ENCODE peak calls at places on chromosomes 6 and 20, in six cellular contexts. D is HEK293T; E is EL; Q is RCC 7860; S is left cardiac atrium; I is stimulated activated CD4-positive, alpha-beta T cell treated with anti-CD3 and anti-CD28 coated beads, TNF-alpha, amount 100 ng/mL, for 24 hours. A is an unnamed sample.

GRCh38 chr6:70738028-70738427 is 70.3 kb downstream of the SMAP1 start:
- DNase-seq in I (no peak), E (no peak), D (no peak), S (no peak), Q (no peak), A (no peak)

GRCh38 chr6:22294301-22294700 is 2.5 kb downstream of the PRL start:
- DNase-seq in I (no peak), D (no peak), Q (no peak), S (no peak), E (no peak), A (no peak)

GRCh38 chr6:2216794-2217383 is 28.5 kb downstream of the GMDS start:
- DNase-seq in I (no peak), Q (no peak), E (no peak), D (no peak), S (no peak), A (no peak)

GRCh38 chr6:155297669-155298068 is 16.6 kb downstream of the TFB1M start:
- DNase-seq in I (no peak), D (no peak), Q (no peak), S (no peak), E (no peak), A (no peak)

GRCh38 chr6:84137989-84138575 is 89.4 kb downstream of the CEP162 start:
- DNase-seq in D (no peak), I (no peak), Q (no peak), S (no peak), E (peak), A (peak)

GRCh38 chr20:35173576-35174192 is 1.8 kb downstream of the PROCR start:
- DNase-seq in E (no peak), I (no peak), Q (no peak), D (no peak), S (no peak), A (no peak)

GRCh38 chr6:50353603-50354002 is 303.9 kb upstream of the DEFB112 start:
- DNase-seq in D (no peak), S (no peak), E (no peak), Q (no peak), I (no peak), A (no peak)

GRCh38 chr20:19056909-19057308 is 155.5 kb upstream of the SLC24A3 start:
- DNase-seq in S (no peak), I (no peak), D (no peak), E (no peak), Q (no peak), A (no peak)

GRCh38 chr6:20866038-20866437 is 331.8 kb downstream of the CDKAL1 start:
- DNase-seq in Q (no peak), I (no peak), E (no peak), D (no peak), S (no peak), A (peak)

GRCh38 chr20:47544240-47544639 is 42.6 kb downstream of the NCOA3 start:
- DNase-seq in Q (peak), S (no peak), I (no peak), E (peak), D (no peak), A (no peak)

GRCh38 chr6:25990172-25990873 is 27.7 kb downstream of the TRIM38 start:
- DNase-seq in S (no peak), E (no peak), D (no peak), Q (no peak), I (no peak), A (no peak)

GRCh38 chr6:143117108-143117507 is 56.4 kb downstream of the AIG1 start:
- DNase-seq in I (no peak), Q (no peak), S (no peak), E (no peak), D (no peak), A (no peak)

GRCh38 chr6:22007469-22007868 is 289.4 kb downstream of the PRL start:
- DNase-seq in S (no peak), E (no peak), D (no peak), I (no peak), Q (no peak), A (no peak)

GRCh38 chr6:38524436-38525145 is 115.1 kb downstream of the BTBD9 start:
- DNase-seq in S (no peak), Q (no peak), I (no peak), E (peak), D (no peak), A (no peak)

GRCh38 chr6:158707826-158708225 is 58.0 kb downstream of the SYTL3 start:
- DNase-seq in I (no peak), E (no peak), Q (no peak), D (no peak), S (no peak), A (no peak)